ENCODE peak calls at places on chromosomes 3 and 15, in six cellular contexts. V is PC-3, X is lung, R is fibroblast of lung, H is ascending aorta, J is pancreas. W is an unnamed sample. For H3K9me3, the result is how much of the 10 kb centered on the place peaks cover.

GRCh38 chr3:140499114-140499757 is 178.6 kb upstream of the TRIM42 start:
- DNase-seq in V (peak), X (no peak), R (no peak), H (no peak), J (no peak), W (no peak)

GRCh38 chr15:65054333-65055200 is 9.4 kb downstream of the SLC51B start:
- DNase-seq in V (peak), X (peak), R (peak), H (peak), J (peak), W (no peak)

GRCh38 chr15:69657626-69658025 is 205.0 kb downstream of the RPLP1 start:
- DNase-seq in V (no peak), X (no peak), R (no peak), H (no peak), J (no peak), W (no peak)

GRCh38 chr3:184388164-184388935 is 8.5 kb downstream of the CHRD start:
- DNase-seq in V (no peak), X (no peak), R (no peak), H (no peak), J (no peak), W (no peak)

GRCh38 chr15:74727727-74728126 is 2.4 kb upstream of the CYP1A1 start:
- DNase-seq in V (no peak), X (no peak), R (no peak), H (no peak), J (no peak), W (no peak)

GRCh38 chr3:27508421-27508820 is 24.2 kb upstream of the SLC4A7 start:
- DNase-seq in V (no peak), X (no peak), R (no peak), H (no peak), J (no peak), W (no peak)

GRCh38 chr3:126848991-126849390 is 133.9 kb upstream of the PLXNA1 start:
- DNase-seq in V (no peak), X (no peak), R (no peak), H (peak), J (no peak), W (no peak)

GRCh38 chr15:97858278-97858677 is 102.2 kb upstream of the ARRDC4 start:
- DNase-seq in V (no peak), X (no peak), R (no peak), H (no peak), J (no peak), W (no peak)

GRCh38 chr3:98843301-98843959 is 58.1 kb downstream of the DCBLD2 start:
- DNase-seq in V (no peak), X (no peak), R (no peak), H (no peak), J (no peak), W (no peak)

GRCh38 chr3:121757087-121757811 is 7.7 kb upstream of the GOLGB1 start:
- DNase-seq in V (no peak), X (no peak), R (no peak), H (no peak), J (no peak), W (no peak)

GRCh38 chr3:9500108-9501050 is 53.2 kb downstream of the LHFPL4 start:
- DNase-seq in V (peak), X (peak), R (peak), H (no peak), J (peak), W (no peak)

GRCh38 chr15:84992157-84992940 is 10.7 kb downstream of the PDE8A start:
- DNase-seq in V (peak), X (no peak), R (peak), H (peak), J (no peak), W (no peak)

GRCh38 chr3:194890086-194890485 is 204.4 kb downstream of the FAM43A start:
- DNase-seq in V (no peak), X (no peak), R (no peak), H (no peak), J (no peak), W (no peak)

GRCh38 chr3:127090218-127091160 is 102.4 kb upstream of the PRR23E start:
- DNase-seq in V (no peak), X (no peak), R (no peak), H (no peak), J (no peak), W (no peak)

GRCh38 chr15:33592864-33593263 is 282.1 kb downstream of the RYR3 start:
- DNase-seq in V (no peak), X (no peak), R (no peak), H (no peak), J (no peak), W (no peak)

GRCh38 chr3:187973977-187974856 is 179.7 kb upstream of the LPP start:
- DNase-seq in V (no peak), X (no peak), R (no peak), H (no peak), J (no peak), W (no peak)

GRCh38 chr15:77069521-77070121 is 1.3 kb downstream of the TSPAN3 start:
- DNase-seq in V (peak), X (peak), R (no peak), H (no peak), J (no peak), W (no peak)

GRCh38 chr3:143731776-143732175 is 116.5 kb downstream of the SLC9A9 start:
- DNase-seq in V (no peak), X (no peak), R (no peak), H (no peak), J (no peak), W (no peak)

GRCh38 chr15:39404767-39405173 is 176.1 kb upstream of the THBS1 start:
- DNase-seq in V (peak), X (no peak), R (peak), H (no peak), J (no peak), W (no peak)

GRCh38 chr3:23567917-23568316 is 237.8 kb upstream of the UBE2E1 start:
- DNase-seq in V (peak), X (no peak), R (peak), H (peak), J (no peak), W (no peak)

GRCh38 chr3:170387952-170388351 is 30.4 kb downstream of the SKIL start:
- DNase-seq in V (no peak), X (no peak), R (peak), H (no peak), J (no peak), W (no peak)

GRCh38 chr15:43249699-43250203 is 17.0 kb downstream of the TGM5 start:
- DNase-seq in V (peak), X (no peak), R (peak), H (peak), J (no peak), W (no peak)

GRCh38 chr3:177452487-177452886 is 255.2 kb upstream of the TBL1XR1 start:
- DNase-seq in V (peak), X (no peak), R (peak), H (no peak), J (no peak), W (no peak)

GRCh38 chr3:138187296-138188012 is at the start of gene ARMC8:
- DNase-seq in V (peak), X (peak), R (peak), H (peak), J (peak), W (no peak)

GRCh38 chr15:45821390-45821789 is 186.6 kb downstream of the SQOR start:
- DNase-seq in V (no peak), X (no peak), R (no peak), H (no peak), J (no peak), W (no peak)
- H3K9me3 ChIP-seq in V (under half), X (under half), R (under half), H (under half), J (under half), W (under half)

DNA sequence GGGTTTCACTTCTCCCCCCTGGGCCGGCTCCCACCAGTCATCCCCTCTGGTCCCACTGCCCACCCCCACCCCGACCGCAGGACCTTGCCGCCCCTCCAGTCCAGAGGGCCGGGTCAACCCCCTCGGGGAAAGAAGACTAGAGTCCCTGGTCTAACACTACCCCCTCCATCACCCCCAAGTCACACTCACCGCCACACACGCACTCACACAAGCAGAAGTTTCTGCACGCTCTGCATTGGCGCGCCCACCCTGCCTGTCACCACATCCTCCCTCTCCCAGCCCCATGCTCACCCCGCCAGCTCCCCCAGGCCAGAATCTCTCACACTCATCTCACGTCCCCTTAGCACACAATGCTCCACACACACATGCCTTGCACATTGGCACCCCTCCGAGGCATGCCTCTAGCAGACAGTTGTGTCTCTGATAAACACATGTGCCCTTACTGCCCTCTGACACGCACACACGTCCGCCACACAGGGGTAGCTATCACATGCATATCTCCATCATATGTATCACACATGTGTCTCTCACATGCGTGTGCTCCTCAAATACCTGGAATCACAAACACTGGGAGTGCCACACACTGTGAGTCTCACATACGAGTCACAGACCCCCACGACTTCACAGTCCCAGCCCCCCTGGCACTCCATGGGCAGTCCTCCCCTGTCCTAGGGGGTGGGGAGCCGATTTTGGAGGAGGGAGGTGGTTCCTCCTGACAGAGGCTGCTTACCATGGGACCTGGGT is 760 bp downstream of the FBLN2 start:
- DNase-seq in V (no peak), X (no peak), R (no peak), H (peak), J (no peak), W (no peak)
- H3K4me3 ChIP-seq in V (no peak), X (no peak), R (peak), H (peak), J (no peak), W (peak)

DNA sequence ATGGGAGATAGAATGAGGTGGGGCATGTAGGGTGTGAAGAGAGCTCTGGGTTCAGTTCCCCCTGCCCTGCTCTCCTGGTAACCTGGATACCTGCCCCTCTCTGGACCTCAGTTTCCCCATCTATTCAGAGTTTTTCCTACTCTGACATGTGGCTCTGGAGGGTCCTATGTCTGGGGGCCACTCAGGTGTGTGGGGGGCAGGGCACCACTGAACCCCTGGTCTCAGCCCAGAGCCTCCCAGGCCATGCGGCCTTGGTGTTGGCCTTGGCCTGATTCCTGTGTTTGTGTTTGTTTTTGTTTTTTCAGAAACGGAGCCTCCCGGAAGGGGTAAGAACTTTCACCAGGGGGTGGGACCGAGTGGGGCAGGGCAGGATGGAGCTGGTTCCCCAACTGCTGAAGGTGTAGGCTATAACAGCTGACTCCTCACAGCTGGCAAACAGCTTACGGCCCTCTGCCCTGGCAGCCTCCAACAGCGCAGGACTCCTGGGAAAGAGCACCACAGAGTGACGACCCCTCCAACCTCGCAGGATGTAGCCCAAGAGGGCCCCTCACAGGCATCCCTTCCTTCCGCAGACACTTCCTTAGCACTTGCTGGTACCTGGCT is 803 bp downstream of the ITIH3 start:
- DNase-seq in V (no peak), X (no peak), R (no peak), H (no peak), J (peak), W (no peak)
- H3K27ac ChIP-seq in V (no peak), X (no peak), R (no peak), H (no peak), J (no peak), W (no peak)

GRCh38 chr3:112773-113172 is 83.8 kb upstream of the CHL1 start:
- DNase-seq in V (no peak), X (no peak), R (no peak), H (no peak), J (no peak), W (no peak)

GRCh38 chr3:106619-107018 is 89.9 kb upstream of the CHL1 start:
- DNase-seq in V (no peak), X (no peak), R (no peak), H (no peak), J (no peak), W (no peak)

GRCh38 chr3:105585-105984 is 91.0 kb upstream of the CHL1 start:
- DNase-seq in V (no peak), X (no peak), R (no peak), H (no peak), J (no peak), W (no peak)

DNA sequence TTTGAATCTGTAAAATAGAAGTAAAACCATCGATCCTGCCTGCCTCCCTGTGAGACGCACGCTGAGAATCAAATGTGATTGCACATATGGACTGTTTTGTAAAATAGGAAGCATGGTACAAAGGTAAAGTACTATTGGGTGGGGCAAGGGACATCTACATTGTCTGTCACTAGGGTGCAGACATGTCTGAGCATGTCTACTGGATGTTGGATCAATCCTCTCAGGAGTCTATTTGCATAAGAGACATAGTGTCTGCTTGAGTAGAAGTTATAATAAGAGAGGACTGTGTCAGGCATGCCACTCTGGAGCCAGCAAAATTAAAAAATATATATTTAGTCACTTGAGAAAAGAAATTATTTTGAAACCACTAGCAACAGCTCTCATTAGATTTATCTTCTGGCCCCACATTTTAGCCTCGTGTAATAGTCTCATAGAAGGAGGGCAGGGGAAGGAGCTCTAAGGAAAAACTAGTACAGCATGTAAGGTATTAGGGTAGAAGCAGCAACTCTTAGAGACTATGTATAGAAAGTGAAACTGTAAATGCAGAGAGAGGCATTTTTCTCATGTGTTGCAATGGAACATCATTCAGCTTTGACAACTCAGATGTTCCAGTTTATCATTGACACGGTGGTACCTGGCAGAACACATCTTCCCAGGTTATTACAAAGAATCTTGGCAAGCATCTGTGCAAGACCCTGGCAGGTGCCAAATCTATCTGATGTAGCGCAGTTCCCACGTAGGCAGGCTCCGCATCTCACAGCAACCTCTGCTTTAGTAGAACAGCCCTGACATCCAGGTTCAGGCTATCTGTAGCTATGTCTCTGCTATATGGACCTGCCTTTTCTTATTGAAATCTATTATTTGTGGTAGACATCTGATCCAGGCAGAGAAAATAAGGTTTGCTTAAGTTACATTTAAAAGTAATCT is 85.2 kb upstream of the CHL1 start:
- DNase-seq in V (no peak), X (no peak), R (no peak), H (no peak), J (no peak), W (no peak)
- H3K9me3 ChIP-seq in V (under half), X (under half), R (under half), H (under half), J (under half), W (under half)

DNA sequence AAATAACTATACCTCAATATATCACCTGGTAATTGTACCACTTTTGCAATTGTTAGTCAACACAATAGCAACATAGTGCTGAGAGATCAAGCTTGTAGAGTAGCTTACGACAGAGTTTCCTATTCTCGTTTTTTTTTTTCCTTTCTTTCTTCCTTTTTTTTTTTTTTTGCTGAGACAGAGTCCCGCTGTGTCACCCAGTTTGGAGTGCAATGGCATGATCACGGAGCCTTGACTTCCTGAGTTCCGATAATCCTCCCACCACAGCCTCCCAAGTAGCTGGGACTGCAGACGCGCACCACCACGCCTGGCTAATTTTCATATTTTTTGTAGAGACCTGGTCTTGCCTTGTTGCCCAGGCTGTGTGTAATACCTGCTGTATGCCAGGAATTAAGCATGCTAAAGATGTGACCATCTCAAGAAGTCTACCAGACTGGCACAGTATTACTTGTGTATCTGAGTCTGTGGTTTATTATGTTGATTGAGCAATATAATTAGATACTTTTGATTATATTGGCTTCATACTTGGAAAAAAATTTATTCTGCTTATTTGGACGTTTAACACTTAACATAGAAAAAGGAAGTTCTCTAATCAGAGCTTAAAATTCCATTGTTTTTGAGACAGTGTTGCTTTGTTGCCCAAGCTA is 3.0 kb downstream of the SELENOT start:
- DNase-seq in V (no peak), X (no peak), R (no peak), H (no peak), J (no peak), W (no peak)
- H3K4me3 ChIP-seq in V (peak), X (no peak), R (no peak), H (no peak), J (no peak), W (no peak)

GRCh38 chr3:52860424-52860768 is 25.6 kb upstream of the MUSTN1 start:
- DNase-seq in V (no peak), X (no peak), R (no peak), H (no peak), J (no peak), W (no peak)

GRCh38 chr3:52857870-52858269 is 23.1 kb upstream of the MUSTN1 start:
- DNase-seq in V (no peak), X (no peak), R (no peak), H (no peak), J (no peak), W (no peak)

GRCh38 chr3:52857108-52857507 is 22.3 kb upstream of the MUSTN1 start:
- DNase-seq in V (no peak), X (no peak), R (no peak), H (no peak), J (no peak), W (no peak)

GRCh38 chr3:52856666-52857065 is 21.8 kb upstream of the MUSTN1 start:
- DNase-seq in V (no peak), X (no peak), R (no peak), H (no peak), J (no peak), W (no peak)

GRCh38 chr3:52859686-52860423 is 25.0 kb upstream of the MUSTN1 start:
- DNase-seq in V (no peak), X (no peak), R (no peak), H (no peak), J (no peak), W (no peak)
- H3K27ac ChIP-seq in V (no peak), X (no peak), R (no peak), H (no peak), J (peak), W (no peak)

GRCh38 chr15:25238126-25238525 is 200.7 kb downstream of the UBE3A start:
- DNase-seq in V (no peak), X (no peak), R (no peak), H (no peak), J (no peak), W (no peak)
- H3K9me3 ChIP-seq in V (under half), X (under half), R (under half), H (under half), J (under half), W (under half)

GRCh38 chr3:137013955-137014688 is 56.3 kb downstream of the IL20RB start:
- DNase-seq in V (peak), X (peak), R (peak), H (peak), J (peak), W (peak)
- H3K4me3 ChIP-seq in V (peak), X (no peak), R (peak), H (peak), J (peak), W (peak)

DNA sequence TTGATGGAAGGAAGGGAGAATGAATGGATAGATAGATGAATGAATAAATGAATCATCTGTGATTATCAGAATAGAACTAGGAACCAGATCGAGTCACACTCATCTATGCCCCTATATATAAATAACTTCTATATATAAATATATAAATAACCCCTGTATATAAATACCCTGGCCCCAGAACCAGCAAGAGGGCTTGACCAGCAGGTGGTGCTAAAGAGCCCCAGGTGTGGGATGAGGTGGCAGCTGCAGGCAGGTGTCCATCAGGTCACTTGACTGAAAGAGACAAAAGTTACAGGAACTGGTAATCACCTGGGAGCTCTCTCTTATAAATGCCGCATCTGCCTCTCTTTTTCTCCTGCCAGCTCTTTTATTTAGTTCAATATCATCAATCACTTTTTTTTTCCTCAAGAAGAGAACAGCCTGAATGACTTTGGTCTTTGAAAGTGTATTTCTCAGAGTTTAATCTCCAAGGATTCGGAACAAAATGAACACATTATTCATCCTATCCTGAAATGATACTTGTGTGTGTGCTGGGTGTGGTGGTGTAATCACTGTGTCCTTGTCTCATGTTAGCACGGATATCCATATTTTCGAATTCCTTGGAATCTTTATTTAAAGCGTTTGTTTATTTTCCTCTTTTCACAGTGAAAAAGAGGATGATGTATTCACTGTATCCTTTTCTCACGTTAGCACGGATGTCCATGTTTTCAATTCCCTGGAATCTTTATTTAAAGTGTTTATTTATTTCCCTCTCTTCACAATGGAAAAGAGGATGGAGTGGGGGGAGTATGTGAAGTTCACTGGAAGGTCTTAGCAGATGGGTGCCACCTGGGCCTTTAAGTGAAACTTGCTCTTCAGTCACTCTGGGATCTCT is 35.4 kb upstream of the ATG7 start:
- DNase-seq in V (peak), X (peak), R (peak), H (no peak), J (peak), W (no peak)
- H3K27ac ChIP-seq in V (peak), X (no peak), R (peak), H (no peak), J (no peak), W (no peak)

GRCh38 chr3:33991673-33992072 is 193.2 kb downstream of the PDCD6IP start:
- DNase-seq in V (no peak), X (no peak), R (no peak), H (no peak), J (no peak), W (no peak)
- H3K9me3 ChIP-seq in V (under half), X (under half), R (under half), H (under half), J (under half), W (under half)